ENCODE peak calls at places on chromosome 17, in eight cellular contexts. R is heart right ventricle; Q is LHCN-M2; K is stimulated activated CD4-positive, alpha-beta T cell treated with anti-CD3 and anti-CD28 coated beads, Interleukin-1b, Interleukin-23, amount 100 ng/mL, for 1 hour; W is right atrium auricular region; U is HT1080; I is RPMI7951; H is NCI-H2081. O is an unnamed sample.
A peak's percentile ranks its signal among the peaks of the same experiment; 100 is the strongest.

GRCh38 chr17:8019161-8019560 is 16.7 kb downstream of the GUCY2D start:
- DNase-seq in R (no peak), Q (no peak), K (no peak), W (no peak), U (no peak), I (no peak), H (no peak), O (no peak)

GRCh38 chr17:27569257-27569722 is 61.7 kb upstream of the LGALS9 start:
- DNase-seq in R (no peak), Q (no peak), K (no peak), W (no peak), U (peak; percentile 40), I (no peak), H (no peak), O (peak; percentile 25)

GRCh38 chr17:32486701-32487459 is at the start of gene CDK5R1:
- DNase-seq in R (peak; percentile 71), Q (peak; percentile 62), K (peak; percentile 47), W (peak; percentile 57), U (peak; percentile 28), I (peak; percentile 62), H (peak; percentile 54), O (peak; percentile 70)

GRCh38 chr17:807146-808002 is 25.2 kb downstream of the MRM3 start:
- DNase-seq in R (no peak), Q (no peak), K (no peak), W (no peak), U (no peak), I (no peak), H (no peak), O (no peak)

GRCh38 chr17:8728251-8728925 is 16.2 kb downstream of the CCDC42 start:
- DNase-seq in R (no peak), Q (no peak), K (no peak), W (no peak), U (no peak), I (no peak), H (no peak), O (no peak)

GRCh38 chr17:22470411-22471175 is 778.3 kb downstream of the KCNJ18 start:
- DNase-seq in R (no peak), Q (no peak), K (no peak), W (no peak), U (no peak), I (no peak), H (no peak), O (no peak)

GRCh38 chr17:43987131-43988021 is 17.0 kb upstream of the NAGS start:
- DNase-seq in R (no peak), Q (no peak), K (no peak), W (no peak), U (no peak), I (no peak), H (no peak), O (no peak)

GRCh38 chr17:21373034-21373433 is 3.1 kb upstream of the KCNJ12 start:
- DNase-seq in R (no peak), Q (peak; percentile 45), K (no peak), W (no peak), U (no peak), I (no peak), H (no peak), O (no peak)

GRCh38 chr17:34146440-34147043 is 108.5 kb upstream of the CCL2 start:
- DNase-seq in R (peak; percentile 53), Q (no peak), K (no peak), W (no peak), U (peak; percentile 23), I (peak; percentile 5), H (peak; percentile 3), O (peak; percentile 31)

GRCh38 chr17:1627219-1627986 is 1.2 kb downstream of the SLC43A2 start:
- DNase-seq in R (no peak), Q (no peak), K (no peak), W (no peak), U (no peak), I (no peak), H (no peak), O (no peak)

GRCh38 chr17:77372444-77373297 is 231.9 kb downstream of the SEC14L1 start:
- DNase-seq in R (peak; percentile 92), Q (peak; percentile 69), K (no peak), W (peak; percentile 76), U (no peak), I (peak; percentile 60), H (peak; percentile 37), O (peak; percentile 38)

GRCh38 chr17:4072487-4073157 is 70.2 kb downstream of the ZZEF1 start:
- DNase-seq in R (no peak), Q (peak; percentile 78), K (no peak), W (no peak), U (no peak), I (no peak), H (no peak), O (no peak)

GRCh38 chr17:30413109-30413508 is 34.4 kb downstream of the CPD start:
- DNase-seq in R (no peak), Q (peak; percentile 46), K (no peak), W (no peak), U (peak; percentile 77), I (peak; percentile 12), H (no peak), O (no peak)

GRCh38 chr17:35889818-35890773 is 9.9 kb upstream of the CCL5 start:
- DNase-seq in R (no peak), Q (peak; percentile 45), K (no peak), W (no peak), U (no peak), I (peak; percentile 73), H (no peak), O (no peak)

GRCh38 chr17:65801513-65801912 is 240.1 kb upstream of the AXIN2 start:
- DNase-seq in R (no peak), Q (no peak), K (no peak), W (no peak), U (no peak), I (no peak), H (no peak), O (no peak)

GRCh38 chr17:5120036-5120435 is 4.2 kb downstream of the USP6 start:
- DNase-seq in R (no peak), Q (no peak), K (no peak), W (no peak), U (no peak), I (no peak), H (no peak), O (no peak)

GRCh38 chr17:56902350-56902749 is 11.5 kb downstream of the TRIM25 start:
- DNase-seq in R (no peak), Q (peak; percentile 89), K (no peak), W (no peak), U (peak; percentile 89), I (peak; percentile 70), H (no peak), O (no peak)

GRCh38 chr17:58121925-58122324 is 26.3 kb upstream of the OR4D1 start:
- DNase-seq in R (no peak), Q (peak; percentile 44), K (peak; percentile 5), W (no peak), U (peak; percentile 32), I (peak; percentile 55), H (peak; percentile 25), O (no peak)

GRCh38 chr17:76145231-76146052 is 4.4 kb upstream of the FOXJ1 start:
- DNase-seq in R (no peak), Q (no peak), K (no peak), W (no peak), U (no peak), I (no peak), H (peak; percentile 71), O (no peak)

GRCh38 chr17:79788989-79789942 is 7.6 kb downstream of the CBX8 start:
- DNase-seq in R (no peak), Q (no peak), K (no peak), W (no peak), U (no peak), I (no peak), H (no peak), O (no peak)

GRCh38 chr17:40355123-40355803 is 9.3 kb downstream of the GJD3 start:
- DNase-seq in R (peak; percentile 87), Q (peak; percentile 40), K (peak; percentile 63), W (peak; percentile 83), U (peak; percentile 62), I (no peak), H (peak; percentile 53), O (peak; percentile 99)

GRCh38 chr17:14432058-14432457 is 131.2 kb downstream of the HS3ST3B1 start:
- DNase-seq in R (no peak), Q (no peak), K (no peak), W (no peak), U (no peak), I (no peak), H (no peak), O (no peak)

GRCh38 chr17:57035971-57036481 is 49.0 kb upstream of the AKAP1 start:
- DNase-seq in R (no peak), Q (no peak), K (no peak), W (no peak), U (no peak), I (no peak), H (no peak), O (no peak)

GRCh38 chr17:13420294-13421277 is 181.1 kb downstream of the HS3ST3A1 start:
- DNase-seq in R (no peak), Q (peak; percentile 75), K (no peak), W (no peak), U (peak; percentile 85), I (peak; percentile 70), H (no peak), O (no peak)

GRCh38 chr17:45086865-45087495 is 25.9 kb downstream of the NMT1 start:
- DNase-seq in R (no peak), Q (no peak), K (no peak), W (no peak), U (no peak), I (no peak), H (no peak), O (no peak)

GRCh38 chr17:70332356-70332755 is 163.0 kb downstream of the KCNJ2 start:
- DNase-seq in R (no peak), Q (no peak), K (no peak), W (no peak), U (no peak), I (no peak), H (no peak), O (no peak)

GRCh38 chr17:67648032-67648761 is 69.5 kb upstream of the NOL11 start:
- DNase-seq in R (no peak), Q (no peak), K (no peak), W (no peak), U (no peak), I (no peak), H (no peak), O (no peak)

O was measured in memory B cell.